ENCODE peak calls at places on chromosomes 5 and 9, in six cellular contexts. One of them, this sample, is unnamed.

GRCh38 chr9:28234899-28235277 is 661.6 kb upstream of the C9orf72 start:
- DNase-seq in H1: no peak
- DNase-seq in H9: no peak
- DNase-seq in mesenchymal stem cell: peak
- DNase-seq in trophoblast cell: peak
- DNase-seq in IMR-90: peak
- DNase-seq in this sample: no peak

GRCh38 chr9:133656211-133657119 is 20.3 kb downstream of the DBH start:
- DNase-seq in H1: no peak
- DNase-seq in H9: no peak
- DNase-seq in mesenchymal stem cell: no peak
- DNase-seq in trophoblast cell: no peak
- DNase-seq in IMR-90: no peak
- DNase-seq in this sample: no peak

GRCh38 chr5:9543266-9543925 is 2.5 kb downstream of the SEMA5A start:
- DNase-seq in H1: no peak
- DNase-seq in H9: no peak
- DNase-seq in mesenchymal stem cell: peak
- DNase-seq in trophoblast cell: no peak
- DNase-seq in IMR-90: peak
- DNase-seq in this sample: no peak

GRCh38 chr5:28397502-28397941 is 1359.1 kb upstream of the CDH9 start:
- DNase-seq in H1: no peak
- DNase-seq in H9: no peak
- DNase-seq in mesenchymal stem cell: peak
- DNase-seq in trophoblast cell: peak
- DNase-seq in IMR-90: no peak
- DNase-seq in this sample: no peak

GRCh38 chr5:10272053-10272869 is 22.2 kb downstream of the CCT5 start:
- DNase-seq in H1: no peak
- DNase-seq in H9: no peak
- DNase-seq in mesenchymal stem cell: no peak
- DNase-seq in trophoblast cell: no peak
- DNase-seq in IMR-90: no peak
- DNase-seq in this sample: no peak

GRCh38 chr5:2182020-2182419 is 299.3 kb upstream of the IRX4 start:
- DNase-seq in H1: no peak
- DNase-seq in H9: no peak
- DNase-seq in mesenchymal stem cell: no peak
- DNase-seq in trophoblast cell: no peak
- DNase-seq in IMR-90: no peak
- DNase-seq in this sample: no peak

GRCh38 chr9:135526730-135527571 is 5.7 kb downstream of the LCN1 start:
- DNase-seq in H1: peak
- DNase-seq in H9: peak
- DNase-seq in mesenchymal stem cell: no peak
- DNase-seq in trophoblast cell: no peak
- DNase-seq in IMR-90: no peak
- DNase-seq in this sample: no peak

GRCh38 chr9:107390806-107391205 is 98.8 kb downstream of the KLF4 start:
- DNase-seq in H1: no peak
- DNase-seq in H9: no peak
- DNase-seq in mesenchymal stem cell: no peak
- DNase-seq in trophoblast cell: no peak
- DNase-seq in IMR-90: no peak
- DNase-seq in this sample: no peak

GRCh38 chr5:171323007-171323406 is 14.0 kb downstream of the TLX3 start:
- DNase-seq in H1: no peak
- DNase-seq in H9: no peak
- DNase-seq in mesenchymal stem cell: no peak
- DNase-seq in trophoblast cell: no peak
- DNase-seq in IMR-90: no peak
- DNase-seq in this sample: no peak

GRCh38 chr9:120911295-120911843 is 15.2 kb downstream of the TRAF1 start:
- DNase-seq in H1: no peak
- DNase-seq in H9: peak
- DNase-seq in mesenchymal stem cell: no peak
- DNase-seq in trophoblast cell: no peak
- DNase-seq in IMR-90: no peak
- DNase-seq in this sample: no peak

GRCh38 chr9:88783613-88784230 is 207.5 kb upstream of the S1PR3 start:
- DNase-seq in H1: peak
- DNase-seq in H9: no peak
- DNase-seq in mesenchymal stem cell: no peak
- DNase-seq in trophoblast cell: no peak
- DNase-seq in IMR-90: no peak
- DNase-seq in this sample: no peak

GRCh38 chr5:144395704-144396103 is 225.0 kb downstream of the KCTD16 start:
- DNase-seq in H1: no peak
- DNase-seq in H9: no peak
- DNase-seq in mesenchymal stem cell: no peak
- DNase-seq in trophoblast cell: no peak
- DNase-seq in IMR-90: no peak
- DNase-seq in this sample: no peak

GRCh38 chr9:120397453-120397852 is 182.5 kb downstream of the CDK5RAP2 start:
- DNase-seq in H1: no peak
- DNase-seq in H9: no peak
- DNase-seq in mesenchymal stem cell: no peak
- DNase-seq in trophoblast cell: no peak
- DNase-seq in IMR-90: no peak
- DNase-seq in this sample: no peak

GRCh38 chr5:65482727-65483473 is 1.2 kb upstream of the ADAMTS6 start:
- DNase-seq in H1: peak
- DNase-seq in H9: peak
- DNase-seq in mesenchymal stem cell: peak
- DNase-seq in trophoblast cell: peak
- DNase-seq in IMR-90: peak
- DNase-seq in this sample: no peak

GRCh38 chr9:108351571-108351970 is 504.2 kb downstream of the ACTL7B start:
- DNase-seq in H1: no peak
- DNase-seq in H9: no peak
- DNase-seq in mesenchymal stem cell: no peak
- DNase-seq in trophoblast cell: no peak
- DNase-seq in IMR-90: no peak
- DNase-seq in this sample: no peak

GRCh38 chr9:38641985-38642864 is 21.8 kb upstream of the ANKRD18A start:
- DNase-seq in H1: peak
- DNase-seq in H9: peak
- DNase-seq in mesenchymal stem cell: peak
- DNase-seq in trophoblast cell: no peak
- DNase-seq in IMR-90: peak
- DNase-seq in this sample: peak
- H3K14ac ChIP-seq in H1: no peak
- H3K14ac ChIP-seq in H9: no peak
- H3K14ac ChIP-seq in mesenchymal stem cell: no peak
- H3K14ac ChIP-seq in trophoblast cell: no peak
- H3K14ac ChIP-seq in IMR-90: no peak
- H3K14ac ChIP-seq in this sample: no peak

DNA sequence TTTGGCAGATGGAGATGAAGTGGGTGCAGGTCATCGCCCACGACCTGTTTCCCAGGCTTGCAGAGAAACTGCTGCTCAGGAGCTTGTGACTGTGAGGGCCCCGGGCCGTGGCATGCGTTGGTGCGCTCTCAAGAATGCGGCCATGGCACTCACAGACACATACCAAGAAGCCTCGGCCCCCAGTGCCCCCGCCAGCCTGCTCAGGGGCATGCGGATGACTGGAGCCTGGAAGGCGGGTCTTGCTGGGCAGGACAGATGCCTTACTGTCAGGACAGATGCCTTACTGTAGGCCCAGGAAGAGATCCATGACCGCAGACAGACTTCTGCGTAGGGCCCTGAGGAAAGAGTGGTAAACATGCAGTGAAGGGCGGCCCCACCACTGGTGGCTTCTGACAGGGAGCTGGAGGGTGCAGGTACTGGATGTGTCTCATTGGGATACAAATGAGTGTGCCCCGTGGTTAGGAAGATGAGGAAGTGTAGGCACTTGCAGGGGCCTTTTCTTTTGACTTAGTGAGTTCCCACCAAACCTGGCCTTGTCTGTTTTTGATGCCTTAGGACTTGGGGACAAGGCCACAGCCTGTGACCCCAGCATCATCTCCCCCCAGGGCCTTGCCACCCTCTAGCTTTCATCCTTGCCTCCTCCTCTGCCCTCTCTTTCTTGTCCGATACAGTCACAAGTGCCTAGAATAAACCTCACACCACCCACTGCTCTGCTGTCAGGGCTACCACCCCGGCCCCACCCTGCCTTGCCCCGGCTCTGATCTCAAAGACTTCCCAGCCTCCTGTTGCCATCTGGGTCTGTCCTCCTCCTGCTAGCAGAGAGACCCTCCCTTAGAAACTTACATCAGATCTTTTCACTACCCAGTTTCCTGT is 68.8 kb upstream of the ABL1 start:
- DNase-seq in H1: no peak
- DNase-seq in H9: no peak
- DNase-seq in mesenchymal stem cell: no peak
- DNase-seq in trophoblast cell: no peak
- DNase-seq in IMR-90: no peak
- DNase-seq in this sample: no peak
- H3K14ac ChIP-seq in H1: no peak
- H3K14ac ChIP-seq in H9: no peak
- H3K14ac ChIP-seq in mesenchymal stem cell: peak
- H3K14ac ChIP-seq in trophoblast cell: no peak
- H3K14ac ChIP-seq in IMR-90: peak
- H3K14ac ChIP-seq in this sample: no peak

GRCh38 chr9:104028827-104029226 is 65.3 kb upstream of the SMC2 start:
- DNase-seq in H1: no peak
- DNase-seq in H9: no peak
- DNase-seq in mesenchymal stem cell: no peak
- DNase-seq in trophoblast cell: no peak
- DNase-seq in IMR-90: no peak
- DNase-seq in this sample: no peak

GRCh38 chr9:104025109-104025508 is 69.0 kb upstream of the SMC2 start:
- DNase-seq in H1: no peak
- DNase-seq in H9: no peak
- DNase-seq in mesenchymal stem cell: no peak
- DNase-seq in trophoblast cell: no peak
- DNase-seq in IMR-90: no peak
- DNase-seq in this sample: no peak

GRCh38 chr9:104025945-104026344 is 68.2 kb upstream of the SMC2 start:
- DNase-seq in H1: no peak
- DNase-seq in H9: no peak
- DNase-seq in mesenchymal stem cell: no peak
- DNase-seq in trophoblast cell: no peak
- DNase-seq in IMR-90: peak
- DNase-seq in this sample: no peak

DNA sequence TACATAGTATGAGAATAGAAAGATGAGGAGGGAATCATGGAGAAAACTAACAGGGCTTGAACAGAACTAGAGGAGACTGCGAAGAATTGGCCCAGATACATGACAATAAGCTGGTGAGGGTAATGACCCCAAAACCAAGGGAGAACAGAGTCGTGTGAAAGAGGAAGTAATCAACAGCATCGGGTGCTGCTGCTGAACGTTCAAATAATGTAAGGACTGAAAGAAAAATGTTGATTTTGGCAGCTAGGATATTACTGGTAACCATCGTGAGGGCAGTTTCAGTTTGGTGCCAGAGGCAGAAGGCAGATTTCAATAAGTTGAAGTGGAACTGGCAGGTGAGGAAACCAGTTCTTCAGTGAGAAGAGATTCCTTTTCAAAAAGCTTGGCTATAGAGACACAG is 66.8 kb upstream of the SMC2 start:
- DNase-seq in H1: no peak
- DNase-seq in H9: no peak
- DNase-seq in mesenchymal stem cell: no peak
- DNase-seq in trophoblast cell: no peak
- DNase-seq in IMR-90: no peak
- DNase-seq in this sample: no peak
- H3K14ac ChIP-seq in H1: no peak
- H3K14ac ChIP-seq in H9: no peak
- H3K14ac ChIP-seq in mesenchymal stem cell: no peak
- H3K14ac ChIP-seq in trophoblast cell: no peak
- H3K14ac ChIP-seq in IMR-90: no peak
- H3K14ac ChIP-seq in this sample: no peak

GRCh38 chr5:123369371-123369968 is 53.7 kb downstream of the CEP120 start:
- DNase-seq in H1: no peak
- DNase-seq in H9: no peak
- DNase-seq in mesenchymal stem cell: no peak
- DNase-seq in trophoblast cell: no peak
- DNase-seq in IMR-90: no peak
- DNase-seq in this sample: no peak

GRCh38 chr5:123365163-123365562 is 58.0 kb downstream of the CEP120 start:
- DNase-seq in H1: no peak
- DNase-seq in H9: no peak
- DNase-seq in mesenchymal stem cell: no peak
- DNase-seq in trophoblast cell: no peak
- DNase-seq in IMR-90: peak
- DNase-seq in this sample: no peak

GRCh38 chr5:123364443-123364842 is 58.8 kb downstream of the CEP120 start:
- DNase-seq in H1: no peak
- DNase-seq in H9: no peak
- DNase-seq in mesenchymal stem cell: peak
- DNase-seq in trophoblast cell: no peak
- DNase-seq in IMR-90: peak
- DNase-seq in this sample: no peak

GRCh38 chr5:123371575-123372179 is 51.5 kb downstream of the CEP120 start:
- DNase-seq in H1: peak
- DNase-seq in H9: peak
- DNase-seq in mesenchymal stem cell: peak
- DNase-seq in trophoblast cell: peak
- DNase-seq in IMR-90: peak
- DNase-seq in this sample: peak

DNA sequence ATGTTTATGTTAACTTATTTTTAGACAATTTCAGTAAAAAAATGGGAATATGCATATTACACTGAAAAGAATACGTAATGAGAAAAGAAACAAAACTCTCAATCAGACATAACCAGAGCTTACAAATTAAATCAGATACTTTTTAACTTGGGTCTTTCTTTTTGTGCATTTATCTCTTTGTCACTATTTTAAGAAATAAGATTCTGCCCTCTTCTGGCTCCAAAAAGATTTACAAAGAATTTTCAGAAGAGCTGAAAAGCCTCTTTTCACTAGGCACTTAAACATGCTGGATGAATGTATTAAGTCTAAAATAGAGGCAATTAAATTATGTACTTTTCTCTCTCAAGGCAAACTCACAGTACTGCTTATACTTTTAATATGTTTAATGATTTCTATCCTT is 55.5 kb downstream of the CEP120 start:
- DNase-seq in H1: no peak
- DNase-seq in H9: no peak
- DNase-seq in mesenchymal stem cell: peak
- DNase-seq in trophoblast cell: no peak
- DNase-seq in IMR-90: peak
- DNase-seq in this sample: no peak
- H3K14ac ChIP-seq in H1: no peak
- H3K14ac ChIP-seq in H9: no peak
- H3K14ac ChIP-seq in mesenchymal stem cell: no peak
- H3K14ac ChIP-seq in trophoblast cell: no peak
- H3K14ac ChIP-seq in IMR-90: no peak
- H3K14ac ChIP-seq in this sample: no peak

GRCh38 chr5:78095119-78095518 is 199.4 kb downstream of the AP3B1 start:
- DNase-seq in H1: no peak
- DNase-seq in H9: no peak
- DNase-seq in mesenchymal stem cell: no peak
- DNase-seq in trophoblast cell: no peak
- DNase-seq in IMR-90: no peak
- DNase-seq in this sample: no peak
- H3K14ac ChIP-seq in H1: no peak
- H3K14ac ChIP-seq in H9: no peak
- H3K14ac ChIP-seq in mesenchymal stem cell: no peak
- H3K14ac ChIP-seq in trophoblast cell: no peak
- H3K14ac ChIP-seq in IMR-90: no peak
- H3K14ac ChIP-seq in this sample: no peak

This sample was measured in neuronal stem cell.